ENCODE peak calls at places on chromosomes 16 and 17, in eight cellular contexts. O is adipocyte; G is pancreas; F is stomach; T is aorta; B is lower lobe of right lung; I is heart right ventricle; E is CD8-positive, alpha-beta T cell. N is an unnamed sample. For H3K36me3 and H3K4me1, the result is how much of the 10 kb centered on the place peaks cover.

GRCh38 chr16:85374571-85374872 is 238.6 kb upstream of the GSE1 start:
- DNase-seq in O (no peak), G (peak), F (no peak), T (no peak), B (no peak), I (no peak), E (no peak), N (no peak)

GRCh38 chr16:84844561-84845495 is 25.0 kb downstream of the CRISPLD2 start:
- DNase-seq in O (no peak), G (peak), F (no peak), T (no peak), B (no peak), I (no peak), E (no peak), N (no peak)

GRCh38 chr17:12227547-12227946 is 206.9 kb downstream of the MAP2K4 start:
- DNase-seq in O (no peak), G (no peak), F (no peak), T (no peak), B (no peak), I (no peak), E (no peak), N (no peak)

GRCh38 chr16:7140899-7141298 is 191.7 kb upstream of the RBFOX1 start:
- DNase-seq in O (no peak), G (no peak), F (no peak), T (no peak), B (no peak), I (no peak), E (no peak), N (no peak)

GRCh38 chr16:81491522-81492188 is 47.0 kb downstream of the CMIP start:
- DNase-seq in O (no peak), G (no peak), F (no peak), T (peak), B (no peak), I (no peak), E (no peak), N (no peak)

GRCh38 chr17:44212507-44213402 is 6.7 kb downstream of the UBTF start:
- DNase-seq in O (no peak), G (peak), F (no peak), T (peak), B (no peak), I (no peak), E (no peak), N (no peak)

GRCh38 chr17:43846221-43846712 is 709 bp upstream of the CD300LG start:
- DNase-seq in O (peak), G (peak), F (peak), T (peak), B (peak), I (peak), E (peak), N (peak)

GRCh38 chr17:75876938-75877751 is 1.2 kb downstream of the TRIM47 start:
- DNase-seq in O (peak), G (peak), F (peak), T (peak), B (peak), I (peak), E (no peak), N (peak)

GRCh38 chr17:206941-207560 is 25.6 kb upstream of the DOC2B start:
- DNase-seq in O (no peak), G (no peak), F (no peak), T (peak), B (no peak), I (no peak), E (no peak), N (no peak)

GRCh38 chr17:207775-208174 is 26.3 kb upstream of the DOC2B start:
- DNase-seq in O (no peak), G (no peak), F (no peak), T (peak), B (no peak), I (no peak), E (no peak), N (no peak)

GRCh38 chr17:204427-205175 is 23.2 kb upstream of the DOC2B start:
- DNase-seq in O (no peak), G (no peak), F (no peak), T (peak), B (no peak), I (no peak), E (no peak), N (no peak)

GRCh38 chr17:205176-205538 is 23.7 kb upstream of the DOC2B start:
- DNase-seq in O (no peak), G (no peak), F (no peak), T (peak), B (no peak), I (no peak), E (no peak), N (no peak)

DNA sequence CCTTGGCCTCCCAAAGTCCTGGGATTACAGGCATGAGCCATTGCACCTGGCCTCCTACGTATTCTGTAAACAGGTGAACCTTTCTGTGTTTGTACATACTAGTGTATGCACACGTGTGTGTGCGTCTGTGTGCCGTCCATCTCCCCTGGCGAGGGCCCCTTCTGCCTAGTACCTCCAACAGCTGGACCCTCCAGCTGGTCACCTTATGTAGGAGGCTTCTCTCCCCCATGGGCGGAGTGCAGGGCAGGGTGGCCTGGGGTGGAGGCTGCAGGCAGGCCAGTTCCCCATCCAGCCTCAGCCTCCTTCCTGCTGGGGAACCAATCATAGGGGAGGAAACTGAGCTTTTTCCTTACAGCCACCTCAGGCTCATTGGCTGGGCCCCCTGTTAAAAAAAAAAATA is 24.4 kb upstream of the DOC2B start:
- DNase-seq in O (no peak), G (no peak), F (no peak), T (peak), B (no peak), I (no peak), E (no peak), N (no peak)
- H3K36me3 ChIP-seq in O (under half), G (under half), F (under half), T (under half), B (under half), I (under half), E (under half), N (under half)

DNA sequence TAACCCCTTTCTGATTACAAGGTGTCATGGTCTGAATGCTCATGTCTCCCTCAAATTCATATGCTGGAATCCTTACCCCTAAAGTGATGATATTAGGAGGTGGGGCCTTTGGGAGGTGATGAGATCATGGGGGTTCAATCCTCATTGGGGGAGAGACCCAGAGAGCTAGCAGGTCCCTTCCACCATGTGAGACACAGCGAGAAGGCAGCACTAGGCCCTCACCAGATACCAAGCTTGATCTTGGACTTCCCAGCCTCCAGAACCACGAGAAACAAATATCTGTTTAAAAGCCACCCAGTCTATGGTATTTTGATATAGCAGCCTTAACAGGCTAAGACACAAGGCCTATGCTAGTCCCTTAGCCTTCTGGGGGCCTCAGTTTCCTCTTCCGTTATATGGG is 45.9 kb downstream of the MYH11 start:
- DNase-seq in O (no peak), G (no peak), F (no peak), T (peak), B (no peak), I (no peak), E (no peak), N (no peak)
- H3K4me1 ChIP-seq in O (under half), G (under half), F (half or more), T (under half), B (under half), I (under half), E (under half), N (under half)

DNA sequence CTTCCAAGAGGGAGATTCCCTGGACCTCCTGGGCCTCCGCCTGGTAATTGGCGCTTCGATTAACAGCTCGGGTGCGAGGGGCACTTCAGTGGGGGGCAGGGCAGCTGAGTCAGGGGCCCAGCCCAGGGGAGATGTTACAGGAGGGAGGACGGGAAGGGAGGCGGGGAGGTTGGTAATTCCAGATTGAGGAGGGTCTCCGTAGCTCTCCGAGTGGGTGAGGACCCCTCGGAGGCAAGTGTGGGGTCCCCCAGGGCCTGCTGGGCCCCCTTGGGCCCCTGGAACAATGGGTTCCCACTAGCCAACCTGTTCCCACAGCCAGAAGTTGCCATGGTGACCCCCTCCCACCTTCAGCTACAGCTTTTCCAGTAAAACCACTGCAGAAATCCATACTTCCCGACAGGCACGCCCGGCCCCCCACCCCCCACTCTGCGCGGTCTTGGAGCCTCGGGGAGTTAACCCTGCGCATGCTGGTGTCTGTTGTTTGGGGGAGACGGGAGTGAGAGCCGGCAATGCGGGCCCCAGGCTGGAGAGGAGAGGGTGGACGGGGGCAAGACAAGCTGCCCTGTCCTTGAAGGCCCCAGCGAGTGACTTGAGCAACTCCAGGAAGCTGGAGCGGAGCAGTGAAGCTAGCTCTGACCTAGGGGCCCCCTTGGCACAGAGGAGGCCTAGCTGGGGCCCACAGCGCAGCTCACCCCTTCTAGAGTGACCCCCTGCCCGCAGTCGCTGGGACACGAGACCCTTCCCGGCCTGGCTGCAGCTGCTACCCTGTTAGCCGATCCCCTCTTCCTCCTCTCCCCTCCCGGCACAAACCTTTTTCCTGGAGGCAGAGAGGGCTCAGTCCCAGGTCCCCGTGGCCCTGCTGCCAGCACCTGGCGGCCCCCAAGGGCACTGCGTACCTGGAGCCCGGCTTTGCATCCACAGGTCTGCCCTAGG is 37.8 kb downstream of the TMEM235 start:
- DNase-seq in O (no peak), G (peak), F (no peak), T (peak), B (no peak), I (no peak), E (no peak), N (peak)
- H3K4me3 ChIP-seq in O (peak), G (no peak), F (no peak), T (no peak), B (no peak), I (no peak), E (no peak), N (no peak)

GRCh38 chr16:1691276-1691675 is 13.2 kb downstream of the JPT2 start:
- DNase-seq in O (peak), G (no peak), F (no peak), T (no peak), B (no peak), I (no peak), E (no peak), N (no peak)
- H3K36me3 ChIP-seq in O (under half), G (under half), F (half or more), T (under half), B (half or more), I (under half), E (under half), N (under half)